ENCODE peak calls at places on chromosomes 12 and 14, in nine cellular contexts. One of them, this sample, is unnamed.

GRCh38 chr12:28237423-28237822 is 47.2 kb downstream of the CCDC91 start:
- DNase-seq in GM10248: no peak
- DNase-seq in B cell: no peak
- DNase-seq in tibial nerve: no peak
- DNase-seq in stomach: no peak
- DNase-seq in fibroblast of the aortic adventitia: no peak
- DNase-seq in A673: peak
- DNase-seq in activated B cell treated with CpG ODN at 0.5 μM for 24 hours: no peak
- DNase-seq in lung: no peak
- DNase-seq in this sample: no peak

GRCh38 chr12:42283739-42284138 is 42.2 kb downstream of the ZCRB1 start:
- DNase-seq in GM10248: no peak
- DNase-seq in tibial nerve: no peak
- DNase-seq in lung: no peak
- DNase-seq in activated B cell treated with CpG ODN at 0.5 μM for 24 hours: no peak
- DNase-seq in fibroblast of the aortic adventitia: no peak
- DNase-seq in A673: no peak
- DNase-seq in stomach: no peak
- DNase-seq in B cell: no peak
- DNase-seq in this sample: no peak

GRCh38 chr12:71685312-71685906 is 473 bp upstream of the TMEM19 start:
- DNase-seq in lung: no peak
- DNase-seq in activated B cell treated with CpG ODN at 0.5 μM for 24 hours: no peak
- DNase-seq in stomach: no peak
- DNase-seq in fibroblast of the aortic adventitia: no peak
- DNase-seq in tibial nerve: no peak
- DNase-seq in GM10248: no peak
- DNase-seq in A673: no peak
- DNase-seq in B cell: no peak
- DNase-seq in this sample: no peak

GRCh38 chr12:6295187-6295811 is 15.2 kb upstream of the PLEKHG6 start:
- DNase-seq in A673: no peak
- DNase-seq in GM10248: no peak
- DNase-seq in lung: no peak
- DNase-seq in fibroblast of the aortic adventitia: peak
- DNase-seq in stomach: peak
- DNase-seq in tibial nerve: no peak
- DNase-seq in B cell: no peak
- DNase-seq in activated B cell treated with CpG ODN at 0.5 μM for 24 hours: no peak
- DNase-seq in this sample: no peak

GRCh38 chr14:50380455-50380854 is 16.2 kb downstream of the CDKL1 start:
- DNase-seq in tibial nerve: no peak
- DNase-seq in GM10248: no peak
- DNase-seq in activated B cell treated with CpG ODN at 0.5 μM for 24 hours: no peak
- DNase-seq in lung: no peak
- DNase-seq in B cell: no peak
- DNase-seq in fibroblast of the aortic adventitia: no peak
- DNase-seq in stomach: no peak
- DNase-seq in A673: no peak
- DNase-seq in this sample: no peak

GRCh38 chr14:104202259-104203070 is 64.1 kb downstream of the KIF26A start:
- DNase-seq in A673: peak
- DNase-seq in B cell: no peak
- DNase-seq in GM10248: no peak
- DNase-seq in lung: peak
- DNase-seq in stomach: peak
- DNase-seq in tibial nerve: no peak
- DNase-seq in fibroblast of the aortic adventitia: no peak
- DNase-seq in activated B cell treated with CpG ODN at 0.5 μM for 24 hours: no peak
- DNase-seq in this sample: no peak

GRCh38 chr14:95713596-95714371 is at the start of gene TCL1A:
- DNase-seq in tibial nerve: no peak
- DNase-seq in fibroblast of the aortic adventitia: no peak
- DNase-seq in GM10248: peak
- DNase-seq in lung: no peak
- DNase-seq in A673: no peak
- DNase-seq in stomach: no peak
- DNase-seq in activated B cell treated with CpG ODN at 0.5 μM for 24 hours: peak
- DNase-seq in B cell: peak
- DNase-seq in this sample: no peak

GRCh38 chr12:13376627-13377373 is 180.3 kb downstream of the EMP1 start:
- DNase-seq in lung: no peak
- DNase-seq in fibroblast of the aortic adventitia: no peak
- DNase-seq in stomach: peak
- DNase-seq in GM10248: no peak
- DNase-seq in A673: no peak
- DNase-seq in tibial nerve: no peak
- DNase-seq in B cell: no peak
- DNase-seq in activated B cell treated with CpG ODN at 0.5 μM for 24 hours: no peak
- DNase-seq in this sample: no peak

GRCh38 chr12:5487971-5488955 is 56.4 kb downstream of the NTF3 start:
- DNase-seq in GM10248: no peak
- DNase-seq in stomach: no peak
- DNase-seq in A673: no peak
- DNase-seq in activated B cell treated with CpG ODN at 0.5 μM for 24 hours: no peak
- DNase-seq in lung: no peak
- DNase-seq in fibroblast of the aortic adventitia: no peak
- DNase-seq in tibial nerve: no peak
- DNase-seq in B cell: no peak
- DNase-seq in this sample: no peak

GRCh38 chr12:12194206-12194605 is 72.6 kb downstream of the LRP6 start:
- DNase-seq in lung: no peak
- DNase-seq in tibial nerve: no peak
- DNase-seq in stomach: no peak
- DNase-seq in activated B cell treated with CpG ODN at 0.5 μM for 24 hours: no peak
- DNase-seq in A673: peak
- DNase-seq in B cell: no peak
- DNase-seq in GM10248: no peak
- DNase-seq in fibroblast of the aortic adventitia: no peak
- DNase-seq in this sample: no peak

DNA sequence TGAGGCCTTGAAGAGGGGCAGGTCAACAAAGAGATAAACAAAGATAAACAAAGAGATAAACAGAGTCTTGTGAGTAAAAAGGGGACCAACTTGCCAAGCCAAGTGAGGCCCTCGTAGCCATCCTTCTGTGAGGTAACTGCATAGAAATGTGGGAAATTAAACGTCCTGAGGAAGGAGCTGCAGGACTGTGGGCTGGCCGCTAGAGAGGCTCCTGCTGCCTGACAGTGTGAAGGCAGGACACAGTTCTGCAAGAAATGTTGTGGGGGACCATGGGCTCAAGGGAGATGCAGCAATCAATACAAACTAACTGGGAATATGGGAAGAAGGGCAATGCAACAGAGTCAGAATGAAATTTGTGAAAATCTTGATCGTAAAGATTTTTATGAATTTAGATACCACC is 91.9 kb downstream of the SLC8A3 start:
- DNase-seq in activated B cell treated with CpG ODN at 0.5 μM for 24 hours: no peak
- DNase-seq in B cell: no peak
- DNase-seq in lung: no peak
- DNase-seq in fibroblast of the aortic adventitia: no peak
- DNase-seq in stomach: no peak
- DNase-seq in A673: peak
- DNase-seq in tibial nerve: no peak
- DNase-seq in GM10248: no peak
- DNase-seq in this sample: no peak
- TF ChIP-seq CTCF in activated B cell treated with CpG ODN at 0.5 μM for 24 hours: no peak
- TF ChIP-seq CTCF in B cell: no peak
- TF ChIP-seq CTCF in lung: no peak
- TF ChIP-seq CTCF in fibroblast of the aortic adventitia: peak
- TF ChIP-seq CTCF in stomach: no peak
- TF ChIP-seq CTCF in A673: peak
- TF ChIP-seq CTCF in tibial nerve: no peak
- TF ChIP-seq CTCF in GM10248: no peak
- TF ChIP-seq CTCF in this sample: no peak

GRCh38 chr12:57005980-57006808 is at the start of gene ZBTB39:
- DNase-seq in A673: peak
- DNase-seq in fibroblast of the aortic adventitia: peak
- DNase-seq in lung: no peak
- DNase-seq in GM10248: peak
- DNase-seq in activated B cell treated with CpG ODN at 0.5 μM for 24 hours: peak
- DNase-seq in stomach: peak
- DNase-seq in B cell: peak
- DNase-seq in tibial nerve: no peak
- DNase-seq in this sample: peak

GRCh38 chr12:57008113-57008687 is 1.9 kb upstream of the ZBTB39 start:
- DNase-seq in lung: no peak
- DNase-seq in B cell: peak
- DNase-seq in stomach: no peak
- DNase-seq in tibial nerve: no peak
- DNase-seq in A673: peak
- DNase-seq in GM10248: peak
- DNase-seq in activated B cell treated with CpG ODN at 0.5 μM for 24 hours: no peak
- DNase-seq in fibroblast of the aortic adventitia: peak
- DNase-seq in this sample: no peak

GRCh38 chr12:57004651-57005050 is 1.7 kb downstream of the ZBTB39 start:
- DNase-seq in lung: no peak
- DNase-seq in tibial nerve: no peak
- DNase-seq in fibroblast of the aortic adventitia: no peak
- DNase-seq in B cell: no peak
- DNase-seq in A673: no peak
- DNase-seq in stomach: no peak
- DNase-seq in GM10248: no peak
- DNase-seq in activated B cell treated with CpG ODN at 0.5 μM for 24 hours: no peak
- DNase-seq in this sample: no peak

GRCh38 chr12:57009949-57010626 is 3.7 kb upstream of the ZBTB39 start:
- DNase-seq in GM10248: no peak
- DNase-seq in A673: no peak
- DNase-seq in stomach: no peak
- DNase-seq in activated B cell treated with CpG ODN at 0.5 μM for 24 hours: no peak
- DNase-seq in lung: no peak
- DNase-seq in tibial nerve: no peak
- DNase-seq in B cell: no peak
- DNase-seq in fibroblast of the aortic adventitia: no peak
- DNase-seq in this sample: no peak

DNA sequence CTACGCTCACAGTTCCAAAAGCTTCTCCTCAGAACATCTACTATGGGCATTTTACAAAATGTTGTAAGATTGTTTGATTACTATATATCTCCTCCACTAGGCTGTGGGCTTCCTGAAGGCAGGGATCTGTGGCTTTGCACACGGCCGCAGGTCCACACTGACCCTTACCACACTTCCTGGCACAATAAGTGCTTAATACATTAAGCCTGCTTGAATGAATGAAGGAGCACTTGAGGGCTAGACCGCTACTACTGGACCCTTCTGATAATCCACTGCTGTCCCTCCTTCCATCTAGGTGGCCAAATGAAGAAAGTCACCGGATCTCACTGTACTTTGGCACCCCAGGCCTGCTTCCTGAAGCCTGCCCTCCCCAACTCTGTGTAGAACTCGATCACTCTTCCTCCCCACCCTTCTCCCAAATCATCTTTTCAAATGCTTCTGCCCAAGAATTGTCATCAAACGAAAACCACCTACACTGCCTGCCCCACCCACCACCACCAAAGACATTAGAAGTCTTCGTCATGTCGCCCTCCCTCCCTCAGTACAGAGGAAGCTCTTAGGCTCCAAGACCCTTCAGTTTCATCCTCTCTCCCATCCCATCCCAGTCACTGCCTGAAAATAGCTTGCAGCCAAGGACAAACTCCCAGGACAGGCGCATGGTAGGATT is 596 bp upstream of the ZBTB39 start:
- DNase-seq in fibroblast of the aortic adventitia: no peak
- DNase-seq in A673: no peak
- DNase-seq in tibial nerve: no peak
- DNase-seq in lung: no peak
- DNase-seq in stomach: no peak
- DNase-seq in B cell: no peak
- DNase-seq in activated B cell treated with CpG ODN at 0.5 μM for 24 hours: no peak
- DNase-seq in GM10248: no peak
- DNase-seq in this sample: no peak
- TF ChIP-seq CTCF in fibroblast of the aortic adventitia: no peak
- TF ChIP-seq CTCF in A673: no peak
- TF ChIP-seq CTCF in tibial nerve: no peak
- TF ChIP-seq CTCF in lung: no peak
- TF ChIP-seq CTCF in stomach: no peak
- TF ChIP-seq CTCF in B cell: peak
- TF ChIP-seq CTCF in activated B cell treated with CpG ODN at 0.5 μM for 24 hours: no peak
- TF ChIP-seq CTCF in GM10248: peak
- TF ChIP-seq CTCF in this sample: no peak

DNA sequence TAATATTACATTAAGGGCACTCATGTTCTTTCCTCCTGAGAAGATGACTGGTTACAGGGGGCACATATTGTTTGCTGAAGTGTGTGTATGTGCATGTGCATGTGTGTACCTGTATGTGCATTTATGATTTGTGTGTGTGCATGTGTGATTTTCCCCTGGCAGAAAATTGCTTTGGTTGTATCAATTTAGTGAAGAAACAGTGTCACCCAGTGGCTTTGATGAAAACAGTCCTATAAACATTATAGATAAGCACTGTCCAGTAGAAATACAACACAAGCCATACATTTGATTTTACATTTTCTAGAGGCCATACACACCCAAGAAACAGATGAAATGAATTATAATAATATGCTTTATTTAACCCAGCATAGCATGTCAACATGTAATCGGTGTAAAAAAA is 8.6 kb downstream of the PDE3A start:
- DNase-seq in A673: peak
- DNase-seq in activated B cell treated with CpG ODN at 0.5 μM for 24 hours: no peak
- DNase-seq in fibroblast of the aortic adventitia: peak
- DNase-seq in lung: no peak
- DNase-seq in B cell: no peak
- DNase-seq in tibial nerve: no peak
- DNase-seq in stomach: no peak
- DNase-seq in GM10248: no peak
- DNase-seq in this sample: no peak
- TF ChIP-seq CTCF in A673: peak
- TF ChIP-seq CTCF in activated B cell treated with CpG ODN at 0.5 μM for 24 hours: no peak
- TF ChIP-seq CTCF in fibroblast of the aortic adventitia: peak
- TF ChIP-seq CTCF in lung: no peak
- TF ChIP-seq CTCF in B cell: no peak
- TF ChIP-seq CTCF in tibial nerve: peak
- TF ChIP-seq CTCF in stomach: no peak
- TF ChIP-seq CTCF in GM10248: no peak
- TF ChIP-seq CTCF in this sample: no peak

GRCh38 chr14:93982684-93983007 is 6.3 kb upstream of the ASB2 start:
- DNase-seq in tibial nerve: no peak
- DNase-seq in A673: no peak
- DNase-seq in B cell: no peak
- DNase-seq in fibroblast of the aortic adventitia: no peak
- DNase-seq in GM10248: no peak
- DNase-seq in stomach: no peak
- DNase-seq in lung: no peak
- DNase-seq in activated B cell treated with CpG ODN at 0.5 μM for 24 hours: no peak
- DNase-seq in this sample: no peak

GRCh38 chr14:93987376-93987775 is 9.7 kb upstream of the CCDC197 start:
- DNase-seq in B cell: no peak
- DNase-seq in tibial nerve: no peak
- DNase-seq in activated B cell treated with CpG ODN at 0.5 μM for 24 hours: no peak
- DNase-seq in lung: no peak
- DNase-seq in A673: no peak
- DNase-seq in fibroblast of the aortic adventitia: no peak
- DNase-seq in GM10248: no peak
- DNase-seq in stomach: no peak
- DNase-seq in this sample: no peak

GRCh38 chr14:93984070-93984469 is 7.7 kb upstream of the ASB2 start:
- DNase-seq in stomach: no peak
- DNase-seq in fibroblast of the aortic adventitia: peak
- DNase-seq in lung: no peak
- DNase-seq in B cell: no peak
- DNase-seq in activated B cell treated with CpG ODN at 0.5 μM for 24 hours: no peak
- DNase-seq in GM10248: no peak
- DNase-seq in A673: no peak
- DNase-seq in tibial nerve: no peak
- DNase-seq in this sample: no peak

GRCh38 chr14:93986972-93987371 is 10.1 kb upstream of the CCDC197 start:
- DNase-seq in fibroblast of the aortic adventitia: no peak
- DNase-seq in activated B cell treated with CpG ODN at 0.5 μM for 24 hours: no peak
- DNase-seq in lung: no peak
- DNase-seq in stomach: no peak
- DNase-seq in GM10248: no peak
- DNase-seq in tibial nerve: no peak
- DNase-seq in B cell: no peak
- DNase-seq in A673: no peak
- DNase-seq in this sample: no peak

GRCh38 chr14:93984987-93985410 is 8.6 kb upstream of the ASB2 start:
- DNase-seq in lung: no peak
- DNase-seq in tibial nerve: no peak
- DNase-seq in B cell: no peak
- DNase-seq in GM10248: no peak
- DNase-seq in activated B cell treated with CpG ODN at 0.5 μM for 24 hours: no peak
- DNase-seq in A673: peak
- DNase-seq in stomach: no peak
- DNase-seq in fibroblast of the aortic adventitia: peak
- DNase-seq in this sample: peak
- TF ChIP-seq CTCF in lung: no peak
- TF ChIP-seq CTCF in tibial nerve: no peak
- TF ChIP-seq CTCF in B cell: no peak
- TF ChIP-seq CTCF in GM10248: peak
- TF ChIP-seq CTCF in activated B cell treated with CpG ODN at 0.5 μM for 24 hours: no peak
- TF ChIP-seq CTCF in A673: peak
- TF ChIP-seq CTCF in stomach: no peak
- TF ChIP-seq CTCF in fibroblast of the aortic adventitia: peak
- TF ChIP-seq CTCF in this sample: no peak

This sample was measured in mesothelial cell of epicardium.